ENCODE peak calls at places on chromosomes 16 and 17, in five cellular contexts. P is fibroblast of the conjunctiva, F is ACHN, G is H7, J is AG04450. Y is an unnamed sample.

GRCh38 chr16:89171216-89172170 is at the start of gene CDH15:
- DNase-seq in P (peak; percentile 72), F (peak; percentile 96), G (peak; percentile 100), J (peak; percentile 64), Y (peak; percentile 94)

GRCh38 chr17:72434991-72435618 is 314.3 kb downstream of the SOX9 start:
- DNase-seq in P (no peak), F (no peak), G (no peak), J (no peak), Y (no peak)

GRCh38 chr16:15950167-15950854 is 895 bp downstream of the ABCC1 start:
- DNase-seq in P (peak; percentile 22), F (peak; percentile 43), G (peak; percentile 59), J (no peak), Y (peak; percentile 32)

GRCh38 chr16:57529324-57530103 is 6.9 kb downstream of the CCDC102A start:
- DNase-seq in P (no peak), F (no peak), G (no peak), J (no peak), Y (no peak)

GRCh38 chr17:62073993-62074392 is 8.9 kb upstream of the MED13 start:
- DNase-seq in P (no peak), F (no peak), G (no peak), J (no peak), Y (no peak)

GRCh38 chr17:77889866-77890760 is 68.4 kb upstream of the TNRC6C start:
- DNase-seq in P (no peak), F (no peak), G (peak; percentile 40), J (no peak), Y (no peak)

GRCh38 chr16:83517398-83517797 is 290.4 kb upstream of the HSBP1 start:
- DNase-seq in P (no peak), F (no peak), G (no peak), J (no peak), Y (no peak)

GRCh38 chr17:72122002-72122310 is 1.1 kb downstream of the SOX9 start:
- DNase-seq in P (no peak), F (peak; percentile 18), G (no peak), J (no peak), Y (no peak)

GRCh38 chr16:68013440-68013839 is 2.3 kb downstream of the DPEP2NB start:
- DNase-seq in P (no peak), F (no peak), G (no peak), J (no peak), Y (no peak)

GRCh38 chr16:47258874-47259461 is 115.2 kb upstream of the NETO2 start:
- DNase-seq in P (peak; percentile 2), F (peak; percentile 58), G (peak; percentile 60), J (peak; percentile 2), Y (no peak)

GRCh38 chr16:67694611-67695010 is 24.5 kb downstream of the GFOD2 start:
- DNase-seq in P (no peak), F (no peak), G (no peak), J (no peak), Y (no peak)

Y was measured in CD8-positive, alpha-beta memory T cell.